ENCODE peak calls at places on chromosomes 5 and 9, in ten cellular contexts. A is prostate gland; V is left lung; U is CD8-positive, alpha-beta T cell; W is Caco-2; Q is HFFc6; Z is MM.1S; D is HCT116; X is nephron progenitor cell; T is uterus. R is an unnamed sample.
A peak's percentile ranks its signal among the peaks of the same experiment; 100 is the strongest.

GRCh38 chr5:163894645-163895044 is 389.2 kb downstream of the MAT2B start:
- DNase-seq in A (no peak), V (no peak), U (no peak), W (no peak), Q (peak; percentile 53), Z (no peak), D (no peak), X (no peak), T (no peak), R (peak; percentile 4)

GRCh38 chr9:37582548-37583157 is 6.5 kb upstream of the FBXO10 start:
- DNase-seq in A (peak; percentile 19), V (no peak), U (no peak), W (no peak), Q (peak; percentile 63), Z (peak; percentile 65), D (peak; percentile 42), X (no peak), T (no peak), R (peak; percentile 62)

GRCh38 chr5:76099286-76099702 is 16.1 kb downstream of the SV2C start:
- DNase-seq in A (no peak), V (no peak), U (peak; percentile 59), W (no peak), Q (no peak), Z (peak; percentile 82), D (no peak), X (no peak), T (no peak), R (no peak)

GRCh38 chr5:177545487-177546261 is 8.7 kb downstream of the FAM193B start:
- DNase-seq in A (no peak), V (no peak), U (no peak), W (no peak), Q (peak; percentile 17), Z (no peak), D (no peak), X (no peak), T (peak; percentile 79), R (no peak)

GRCh38 chr9:133359420-133360175 is 3.2 kb downstream of the SURF2 start:
- DNase-seq in A (no peak), V (peak; percentile 65), U (peak; percentile 35), W (peak; percentile 58), Q (no peak), Z (no peak), D (no peak), X (peak; percentile 42), T (no peak), R (no peak)

GRCh38 chr9:70902171-70902570 is 219.2 kb downstream of the TRPM3 start:
- DNase-seq in A (no peak), V (no peak), U (no peak), W (no peak), Q (no peak), Z (no peak), D (no peak), X (no peak), T (no peak), R (no peak)

GRCh38 chr5:145979270-145980223 is 43.2 kb downstream of the SH3RF2 start:
- DNase-seq in A (no peak), V (no peak), U (no peak), W (peak; percentile 91), Q (no peak), Z (no peak), D (no peak), X (no peak), T (no peak), R (no peak)

GRCh38 chr5:142922223-142922952 is 152.2 kb downstream of the ARHGAP26 start:
- DNase-seq in A (no peak), V (no peak), U (no peak), W (no peak), Q (peak; percentile 50), Z (peak; percentile 61), D (no peak), X (no peak), T (no peak), R (no peak)

GRCh38 chr9:99680191-99680590 is 141.5 kb upstream of the NR4A3 start:
- DNase-seq in A (no peak), V (no peak), U (no peak), W (no peak), Q (peak; percentile 35), Z (no peak), D (no peak), X (no peak), T (no peak), R (no peak)

GRCh38 chr5:67104859-67105258 is 91.7 kb downstream of the CD180 start:
- DNase-seq in A (no peak), V (no peak), U (no peak), W (no peak), Q (no peak), Z (no peak), D (no peak), X (no peak), T (no peak), R (no peak)

GRCh38 chr9:128124873-128125574 is 2.5 kb downstream of the PTGES2 start:
- DNase-seq in A (peak; percentile 54), V (peak; percentile 89), U (peak; percentile 41), W (no peak), Q (peak; percentile 23), Z (no peak), D (peak; percentile 46), X (peak; percentile 75), T (peak; percentile 56), R (no peak)

GRCh38 chr5:6496636-6497035 is 48.0 kb downstream of the UBE2QL1 start:
- DNase-seq in A (no peak), V (no peak), U (no peak), W (no peak), Q (no peak), Z (no peak), D (no peak), X (no peak), T (no peak), R (no peak)

GRCh38 chr9:106449528-106449927 is 413.4 kb upstream of the ZNF462 start:
- DNase-seq in A (no peak), V (no peak), U (no peak), W (no peak), Q (no peak), Z (no peak), D (no peak), X (no peak), T (no peak), R (no peak)

GRCh38 chr5:31068287-31068686 is 125.2 kb upstream of the CDH6 start:
- DNase-seq in A (no peak), V (no peak), U (no peak), W (no peak), Q (no peak), Z (no peak), D (no peak), X (no peak), T (no peak), R (no peak)

GRCh38 chr5:144549580-144549979 is 378.9 kb downstream of the KCTD16 start:
- DNase-seq in A (peak; percentile 63), V (no peak), U (no peak), W (no peak), Q (peak; percentile 77), Z (no peak), D (no peak), X (no peak), T (no peak), R (peak; percentile 94)

GRCh38 chr9:77170991-77171699 is 6.2 kb upstream of the VPS13A start:
- DNase-seq in A (no peak), V (no peak), U (no peak), W (no peak), Q (no peak), Z (no peak), D (no peak), X (no peak), T (no peak), R (no peak)

GRCh38 chr5:54518146-54519082 is 855 bp downstream of the SNX18 start:
- DNase-seq in A (peak; percentile 27), V (peak; percentile 94), U (peak; percentile 60), W (peak; percentile 49), Q (no peak), Z (peak; percentile 42), D (no peak), X (peak; percentile 71), T (peak; percentile 47), R (no peak)

GRCh38 chr9:37963936-37964739 is 60.2 kb upstream of the SLC25A51 start:
- DNase-seq in A (peak; percentile 94), V (peak; percentile 85), U (no peak), W (peak; percentile 76), Q (peak; percentile 77), Z (no peak), D (no peak), X (no peak), T (no peak), R (peak; percentile 92)

GRCh38 chr5:135137146-135137915 is 103.3 kb upstream of the PITX1 start:
- DNase-seq in A (no peak), V (no peak), U (no peak), W (no peak), Q (no peak), Z (no peak), D (no peak), X (no peak), T (no peak), R (no peak)

GRCh38 chr9:6106576-6107339 is 91.3 kb upstream of the RANBP6 start:
- DNase-seq in A (no peak), V (no peak), U (no peak), W (no peak), Q (peak; percentile 46), Z (peak; percentile 90), D (peak; percentile 34), X (peak; percentile 7), T (no peak), R (no peak)
- TF ChIP-seq CTCF in A (peak; percentile 33), V (peak; percentile 14), U (no peak), W (peak; percentile 27), Q (peak; percentile 56), Z (peak; percentile 72), D (peak; percentile 76), X (peak; percentile 19), T (no peak), R (peak; percentile 32)

GRCh38 chr5:19835442-19835841 is 152.6 kb downstream of the CDH18 start:
- DNase-seq in A (no peak), V (no peak), U (no peak), W (no peak), Q (no peak), Z (no peak), D (no peak), X (no peak), T (no peak), R (no peak)
- TF ChIP-seq CTCF in A (no peak), V (no peak), U (no peak), W (no peak), Q (no peak), Z (no peak), D (no peak), X (no peak), T (no peak), R (no peak)

DNA sequence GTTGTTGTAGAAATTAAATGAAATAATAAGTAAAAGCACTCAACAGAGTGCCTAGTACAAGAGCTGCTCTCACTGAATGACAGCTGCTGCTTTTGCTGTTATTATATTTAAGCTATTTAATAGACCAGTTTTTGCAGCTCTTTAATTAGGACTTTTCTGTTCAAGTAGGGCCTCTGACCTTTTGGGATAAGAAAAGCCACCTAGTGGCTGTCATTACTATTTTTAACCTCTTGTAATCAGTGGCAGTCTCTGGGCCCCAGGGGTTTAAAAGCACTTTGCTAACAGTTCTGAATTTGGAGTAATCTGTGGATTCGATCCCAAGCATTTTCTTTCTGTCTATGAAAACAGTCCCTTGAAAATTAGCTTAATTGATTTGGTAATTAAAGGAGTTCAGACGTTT is 121.1 kb downstream of the NUDT12 start:
- DNase-seq in A (no peak), V (no peak), U (no peak), W (no peak), Q (no peak), Z (peak; percentile 47), D (no peak), X (no peak), T (no peak), R (no peak)
- TF ChIP-seq CTCF in A (no peak), V (peak; percentile 11), U (no peak), W (peak; percentile 23), Q (peak; percentile 71), Z (peak; percentile 37), D (peak; percentile 35), X (no peak), T (no peak), R (peak; percentile 13)

GRCh38 chr5:141041427-141041785 is 9.8 kb upstream of the PCDHB1 start:
- DNase-seq in A (no peak), V (no peak), U (no peak), W (no peak), Q (no peak), Z (no peak), D (no peak), X (no peak), T (no peak), R (no peak)
- TF ChIP-seq CTCF in A (no peak), V (no peak), U (no peak), W (no peak), Q (peak; percentile 53), Z (no peak), D (no peak), X (no peak), T (no peak), R (no peak)